ENCODE peak calls at places on chromosome 2, in nine cellular contexts. K is neuronal stem cell; V is colonic mucosa; G is psoas muscle; J is tibial artery; P is adrenal gland; F is testis; L is transverse colon; D is CD4-positive, CD25-positive, alpha-beta regulatory T cell. Q is an unnamed sample.

GRCh38 chr2:220144411-220144810 is 517.0 kb downstream of the SLC4A3 start:
- DNase-seq in K (no peak), V (no peak), G (no peak), J (no peak), P (no peak), F (no peak), L (no peak), D (no peak), Q (no peak)

GRCh38 chr2:3870222-3870621 is 166.8 kb downstream of the DCDC2C start:
- DNase-seq in K (no peak), V (no peak), G (no peak), J (no peak), P (no peak), F (no peak), L (no peak), D (no peak), Q (no peak)

GRCh38 chr2:9143264-9143815 is 63.3 kb upstream of the ASAP2 start:
- DNase-seq in K (no peak), V (no peak), G (no peak), J (no peak), P (no peak), F (no peak), L (no peak), D (no peak), Q (no peak)

GRCh38 chr2:29219374-29219773 is 104.2 kb downstream of the CLIP4 start:
- DNase-seq in K (no peak), V (no peak), G (no peak), J (peak; percentile 52), P (no peak), F (no peak), L (no peak), D (no peak), Q (no peak)

GRCh38 chr2:147149589-147150245 is 695.1 kb upstream of the ACVR2A start:
- DNase-seq in K (no peak), V (no peak), G (no peak), J (no peak), P (no peak), F (no peak), L (no peak), D (no peak), Q (no peak)

GRCh38 chr2:143083636-143084035 is 45.6 kb upstream of the ARHGAP15 start:
- DNase-seq in K (no peak), V (no peak), G (no peak), J (no peak), P (no peak), F (no peak), L (no peak), D (peak; percentile 33), Q (no peak)

GRCh38 chr2:194155406-194155805 is 1501.6 kb upstream of the SLC39A10 start:
- DNase-seq in K (no peak), V (no peak), G (no peak), J (no peak), P (no peak), F (no peak), L (no peak), D (no peak), Q (no peak)

GRCh38 chr2:126940331-126940730 is 41.6 kb downstream of the TEX51 start:
- DNase-seq in K (no peak), V (no peak), G (no peak), J (no peak), P (no peak), F (no peak), L (no peak), D (no peak), Q (no peak)

GRCh38 chr2:85780316-85781092 is 26.7 kb downstream of the ATOH8 start:
- DNase-seq in K (no peak), V (no peak), G (peak; percentile 51), J (peak; percentile 94), P (no peak), F (no peak), L (no peak), D (no peak), Q (peak; percentile 51)

GRCh38 chr2:62787381-62787780 is 81.9 kb downstream of the EHBP1 start:
- DNase-seq in K (peak; percentile 9), V (no peak), G (no peak), J (no peak), P (no peak), F (no peak), L (no peak), D (peak; percentile 42), Q (no peak)

GRCh38 chr2:854460-854859 is 96.2 kb upstream of the SNTG2 start:
- DNase-seq in K (peak; percentile 11), V (peak; percentile 64), G (no peak), J (no peak), P (peak; percentile 79), F (peak; percentile 69), L (peak; percentile 66), D (peak; percentile 46), Q (peak; percentile 43)

GRCh38 chr2:226985227-226985946 is 149.5 kb downstream of the RHBDD1 start:
- DNase-seq in K (peak; percentile 57), V (peak; percentile 41), G (no peak), J (no peak), P (peak; percentile 72), F (peak; percentile 70), L (peak; percentile 15), D (peak; percentile 58), Q (peak; percentile 44)

GRCh38 chr2:232439758-232440135 is 16.2 kb upstream of the ALPI start:
- DNase-seq in K (no peak), V (no peak), G (no peak), J (peak; percentile 48), P (no peak), F (no peak), L (no peak), D (peak; percentile 11), Q (no peak)

GRCh38 chr2:39124770-39125075 is 3.9 kb upstream of the SOS1 start:
- DNase-seq in K (no peak), V (no peak), G (no peak), J (no peak), P (no peak), F (no peak), L (no peak), D (no peak), Q (no peak)

GRCh38 chr2:237702439-237703397 is 75.3 kb downstream of the LRRFIP1 start:
- DNase-seq in K (no peak), V (peak; percentile 16), G (no peak), J (peak; percentile 84), P (peak; percentile 65), F (no peak), L (peak; percentile 53), D (peak; percentile 42), Q (peak; percentile 77)

GRCh38 chr2:160294339-160294803 is 94.3 kb upstream of the ITGB6 start:
- DNase-seq in K (no peak), V (peak; percentile 49), G (peak; percentile 65), J (no peak), P (peak; percentile 79), F (peak; percentile 57), L (peak; percentile 29), D (peak; percentile 37), Q (no peak)
- H3K4me1 ChIP-seq in K (no peaks in the 10 kb centered on the region), V (peaks cover 5% of the 10 kb centered on the region), G (peaks cover 62% of the 10 kb centered on the region), J (peaks cover 11% of the 10 kb centered on the region), P (peaks cover 46% of the 10 kb centered on the region), F (no peaks in the 10 kb centered on the region), L (peaks cover 6% of the 10 kb centered on the region), D (no peaks in the 10 kb centered on the region), Q (peaks cover 6% of the 10 kb centered on the region)

DNA sequence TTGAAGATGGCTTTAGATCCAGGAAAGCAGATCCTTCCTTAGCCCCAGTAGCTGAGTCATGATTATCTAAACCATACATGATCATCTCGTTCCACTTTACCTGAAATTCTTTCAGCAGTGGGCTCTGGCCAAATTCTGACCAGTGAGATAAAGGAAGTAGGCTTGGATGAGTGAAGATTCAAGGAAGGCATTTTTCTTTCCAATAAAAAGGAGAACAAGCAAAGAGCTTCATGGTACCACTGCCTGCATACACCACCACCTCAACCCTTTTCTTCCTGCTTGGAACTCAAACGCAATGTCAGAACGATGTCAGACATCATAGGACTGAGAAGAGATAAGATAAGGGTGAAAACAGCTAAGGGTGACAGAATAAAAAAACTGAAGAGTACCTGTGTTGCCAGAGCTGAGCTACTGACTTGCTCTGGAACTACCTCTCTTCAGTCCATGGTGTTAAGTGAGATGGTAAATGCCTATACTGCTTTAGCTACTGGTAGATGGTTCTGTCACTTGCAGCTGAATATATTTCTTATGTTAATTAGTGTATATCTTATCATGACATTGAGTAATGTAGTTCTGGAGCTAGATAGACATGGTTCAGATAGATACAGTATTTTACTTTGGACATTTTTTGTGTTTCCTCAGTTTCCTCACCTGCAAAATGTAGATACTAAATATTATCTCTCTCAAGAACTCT is 58.7 kb upstream of the ACVR1 start:
- DNase-seq in K (no peak), V (no peak), G (no peak), J (no peak), P (no peak), F (no peak), L (no peak), D (no peak), Q (no peak)
- H3K27me3 ChIP-seq in K (peaks cover 94% of the 10 kb centered on the region), V (no peaks in the 10 kb centered on the region), G (peaks cover 3% of the 10 kb centered on the region), J (no peaks in the 10 kb centered on the region), P (peaks cover 6% of the 10 kb centered on the region), F (no peaks in the 10 kb centered on the region), L (no peaks in the 10 kb centered on the region), D (peaks cover 3% of the 10 kb centered on the region), Q (no peaks in the 10 kb centered on the region)

GRCh38 chr2:97745474-97746172 is 32.2 kb downstream of the ZAP70 start:
- DNase-seq in K (no peak), V (no peak), G (no peak), J (no peak), P (no peak), F (no peak), L (no peak), D (peak; percentile 76), Q (no peak)

GRCh38 chr2:97748397-97748796 is 35.0 kb downstream of the ZAP70 start:
- DNase-seq in K (peak; percentile 37), V (no peak), G (no peak), J (no peak), P (no peak), F (no peak), L (peak; percentile 37), D (peak; percentile 78), Q (peak; percentile 41)

GRCh38 chr2:97747716-97748115 is 34.3 kb downstream of the ZAP70 start:
- DNase-seq in K (no peak), V (no peak), G (no peak), J (no peak), P (no peak), F (no peak), L (no peak), D (no peak), Q (no peak)

GRCh38 chr2:97749611-97750010 is 36.2 kb downstream of the ZAP70 start:
- DNase-seq in K (no peak), V (no peak), G (no peak), J (no peak), P (no peak), F (no peak), L (no peak), D (no peak), Q (no peak)

GRCh38 chr2:97747285-97747684 is 33.9 kb downstream of the ZAP70 start:
- DNase-seq in K (no peak), V (no peak), G (no peak), J (no peak), P (no peak), F (no peak), L (no peak), D (no peak), Q (no peak)
- H3K4me1 ChIP-seq in K (peaks cover 6% of the 10 kb centered on the region), V (no peaks in the 10 kb centered on the region), G (no peaks in the 10 kb centered on the region), J (no peaks in the 10 kb centered on the region), P (no peaks in the 10 kb centered on the region), F (no peaks in the 10 kb centered on the region), L (no peaks in the 10 kb centered on the region), D (peaks cover 27% of the 10 kb centered on the region), Q (no peaks in the 10 kb centered on the region)

DNA sequence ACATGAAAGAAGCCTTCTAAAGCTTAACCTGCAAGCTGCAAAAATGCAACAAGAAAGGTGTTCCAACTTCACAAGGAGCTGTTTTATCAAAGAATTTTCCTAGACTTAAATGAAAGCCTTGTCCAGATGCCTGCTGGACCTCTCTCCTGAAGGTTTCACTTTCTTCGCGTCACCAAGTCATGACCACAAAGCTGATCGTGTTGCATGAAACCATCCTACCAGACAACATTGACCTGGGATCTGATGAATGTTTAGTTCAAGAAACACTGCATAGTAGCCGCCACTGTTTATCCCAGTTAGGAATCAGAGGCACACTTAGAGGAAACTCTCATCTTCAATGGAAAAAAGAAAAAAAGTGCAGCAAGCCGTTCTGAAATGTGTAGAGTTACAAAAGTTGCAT is 26.9 kb downstream of the PAX3 start:
- DNase-seq in K (no peak), V (no peak), G (no peak), J (no peak), P (no peak), F (no peak), L (no peak), D (no peak), Q (no peak)
- H3K27me3 ChIP-seq in K (peaks cover 42% of the 10 kb centered on the region), V (no peaks in the 10 kb centered on the region), G (no peaks in the 10 kb centered on the region), J (no peaks in the 10 kb centered on the region), P (peaks cover 22% of the 10 kb centered on the region), F (no peaks in the 10 kb centered on the region), L (peaks cover 53% of the 10 kb centered on the region), D (peaks cover 14% of the 10 kb centered on the region), Q (peaks cover 95% of the 10 kb centered on the region)